ENCODE peak calls at places on chromosome 18, in five cellular contexts. O, M, E, R and H are unnamed samples.

GRCh38 chr18:8982416-8983183 is 119.9 kb upstream of the NDUFV2 start:
- DNase-seq in R (peak), O (no peak), E (peak), M (no peak), H (peak)

GRCh38 chr18:78416853-78417252 is 562.8 kb upstream of the SALL3 start:
- DNase-seq in R (no peak), E (no peak), O (no peak), M (no peak), H (no peak)

GRCh38 chr18:54100920-54101319 is 123.5 kb downstream of the MBD2 start:
- DNase-seq in O (no peak), R (no peak), E (no peak), M (no peak), H (no peak)

GRCh38 chr18:79975985-79976680 is 11.7 kb downstream of the HSBP1L1 start:
- DNase-seq in O (no peak), R (no peak), M (no peak), E (no peak), H (no peak)

GRCh38 chr18:48851563-48851962 is 99.2 kb downstream of the SMAD7 start:
- DNase-seq in O (peak), R (no peak), M (no peak), E (no peak), H (no peak)

GRCh38 chr18:3044931-3045698 is 32.2 kb upstream of the LPIN2 start:
- DNase-seq in E (peak), M (peak), O (peak), R (no peak), H (peak)

GRCh38 chr18:49340446-49340845 is 120.0 kb downstream of the DYM start:
- DNase-seq in E (no peak), M (no peak), R (no peak), O (no peak), H (no peak)

GRCh38 chr18:72848534-72849237 is 19.1 kb downstream of the NETO1 start:
- DNase-seq in O (no peak), R (no peak), M (no peak), E (no peak), H (no peak)

GRCh38 chr18:77777126-77777525 is 527.5 kb downstream of the GALR1 start:
- DNase-seq in O (no peak), M (no peak), E (no peak), R (no peak), H (no peak)

GRCh38 chr18:50009772-50010171 is 185.2 kb downstream of the MYO5B start:
- DNase-seq in R (peak), M (peak), E (peak), O (peak), H (peak)

GRCh38 chr18:3683483-3683882 is 233.5 kb downstream of the TGIF1 start:
- DNase-seq in M (no peak), O (no peak), R (no peak), E (no peak), H (no peak)